ENCODE peak calls at places on chromosomes 2 and 18, in seven cellular contexts. S, F, Z, Q, C, A and J are unnamed samples. For H3K4me1, the result is how much of the 10 kb centered on the place peaks cover.

GRCh38 chr2:199975297-199975895 is 20.0 kb downstream of the MAIP1 start:
- DNase-seq in S (peak), F (no peak), Z (no peak), Q (no peak), C (no peak), A (no peak), J (no peak)

GRCh38 chr2:196836440-196836839 is 27.3 kb upstream of the C2orf66 start:
- DNase-seq in S (peak), F (no peak), Z (no peak), Q (no peak), C (no peak), A (no peak), J (no peak)

GRCh38 chr2:233100192-233100998 is 40.3 kb downstream of the INPP5D start:
- DNase-seq in S (no peak), F (no peak), Z (no peak), Q (no peak), C (no peak), A (no peak), J (no peak)

GRCh38 chr2:69450735-69451416 is 13.6 kb upstream of the NFU1 start:
- DNase-seq in S (no peak), F (no peak), Z (no peak), Q (no peak), C (no peak), A (no peak), J (no peak)

GRCh38 chr2:128624956-128625355 is 306.3 kb upstream of the HS6ST1 start:
- DNase-seq in S (no peak), F (no peak), Z (peak), Q (no peak), C (no peak), A (no peak), J (no peak)

GRCh38 chr2:42127425-42128424 is 41.4 kb upstream of the EML4 start:
- DNase-seq in S (no peak), F (no peak), Z (no peak), Q (no peak), C (no peak), A (no peak), J (no peak)

GRCh38 chr18:57974585-57974984 is 69.4 kb upstream of the NEDD4L start:
- DNase-seq in S (no peak), F (no peak), Z (no peak), Q (no peak), C (no peak), A (no peak), J (no peak)

GRCh38 chr18:2905802-2906521 is 59.2 kb downstream of the EMILIN2 start:
- DNase-seq in S (no peak), F (peak), Z (peak), Q (peak), C (peak), A (peak), J (peak)

GRCh38 chr2:33607137-33607781 is 8.2 kb upstream of the FAM98A start:
- DNase-seq in S (no peak), F (no peak), Z (no peak), Q (no peak), C (no peak), A (no peak), J (no peak)

GRCh38 chr2:160427629-160428424 is 65.8 kb downstream of the RBMS1 start:
- DNase-seq in S (peak), F (no peak), Z (no peak), Q (no peak), C (no peak), A (no peak), J (no peak)

GRCh38 chr2:127422631-127423475 is 4.6 kb downstream of the PROC start:
- DNase-seq in S (no peak), F (no peak), Z (no peak), Q (no peak), C (no peak), A (no peak), J (no peak)

GRCh38 chr2:102027036-102027702 is 35.4 kb downstream of the IL1R2 start:
- DNase-seq in S (peak), F (no peak), Z (no peak), Q (no peak), C (no peak), A (no peak), J (no peak)

GRCh38 chr2:11348209-11348749 is 3.8 kb upstream of the ROCK2 start:
- DNase-seq in S (no peak), F (no peak), Z (peak), Q (no peak), C (no peak), A (no peak), J (peak)

GRCh38 chr18:24727685-24728084 is 267.2 kb downstream of the HRH4 start:
- DNase-seq in S (no peak), F (no peak), Z (no peak), Q (no peak), C (no peak), A (no peak), J (no peak)

GRCh38 chr2:219538488-219539294 is 4.9 kb downstream of the CHPF start:
- DNase-seq in S (peak), F (no peak), Z (no peak), Q (peak), C (no peak), A (no peak), J (no peak)

GRCh38 chr2:133733856-133734255 is 165.6 kb upstream of the NCKAP5 start:
- DNase-seq in S (peak), F (no peak), Z (no peak), Q (no peak), C (no peak), A (no peak), J (no peak)

GRCh38 chr2:191618046-191618788 is 59.7 kb upstream of the NABP1 start:
- DNase-seq in S (no peak), F (no peak), Z (no peak), Q (no peak), C (no peak), A (no peak), J (no peak)

GRCh38 chr18:48724939-48725338 is 186.1 kb downstream of the CTIF start:
- DNase-seq in S (no peak), F (no peak), Z (no peak), Q (no peak), C (no peak), A (no peak), J (no peak)

GRCh38 chr2:121699421-121700328 is 37.0 kb downstream of the NIFK start:
- DNase-seq in S (peak), F (no peak), Z (peak), Q (no peak), C (no peak), A (peak), J (no peak)

GRCh38 chr2:175366814-175367213 is 185.3 kb upstream of the ATP5MC3 start:
- DNase-seq in S (peak), F (no peak), Z (no peak), Q (no peak), C (peak), A (no peak), J (peak)

GRCh38 chr18:64294967-64295366 is 146.1 kb upstream of the LINC00305 start:
- DNase-seq in S (no peak), F (no peak), Z (no peak), Q (no peak), C (no peak), A (no peak), J (no peak)

GRCh38 chr2:203583084-203583695 is 48.1 kb upstream of the RAPH1 start:
- DNase-seq in S (no peak), F (no peak), Z (no peak), Q (no peak), C (no peak), A (no peak), J (no peak)

GRCh38 chr18:13608791-13609552 is 117.4 kb downstream of the FAM210A start:
- DNase-seq in S (no peak), F (no peak), Z (no peak), Q (no peak), C (no peak), A (no peak), J (no peak)

GRCh38 chr2:228023619-228024018 is 152.2 kb downstream of the DAW1 start:
- DNase-seq in S (no peak), F (no peak), Z (no peak), Q (no peak), C (no peak), A (no peak), J (no peak)

GRCh38 chr2:232541195-232541960 is 1.9 kb downstream of the CHRNG start:
- DNase-seq in S (no peak), F (peak), Z (no peak), Q (no peak), C (no peak), A (no peak), J (no peak)

GRCh38 chr2:121489944-121490585 is 40.6 kb upstream of the RNU4ATAC start:
- DNase-seq in S (no peak), F (no peak), Z (no peak), Q (no peak), C (no peak), A (no peak), J (no peak)

GRCh38 chr2:88190808-88191721 is 20.9 kb downstream of the THNSL2 start:
- DNase-seq in S (peak), F (no peak), Z (no peak), Q (no peak), C (peak), A (no peak), J (no peak)

GRCh38 chr2:172456002-172456401 is 28.6 kb downstream of the ITGA6 start:
- DNase-seq in S (no peak), F (no peak), Z (no peak), Q (no peak), C (no peak), A (no peak), J (no peak)

GRCh38 chr18:50817898-50818250 is 1.9 kb downstream of the MRO start:
- DNase-seq in S (peak), F (no peak), Z (no peak), Q (no peak), C (peak), A (no peak), J (no peak)

GRCh38 chr2:10405441-10405840 is 42.7 kb downstream of the ODC1 start:
- DNase-seq in S (peak), F (peak), Z (no peak), Q (no peak), C (no peak), A (peak), J (peak)

GRCh38 chr2:233349005-233349998 is 5.0 kb upstream of the DGKD start:
- DNase-seq in S (peak), F (peak), Z (no peak), Q (peak), C (peak), A (peak), J (no peak)

GRCh38 chr2:159450180-159450579 is 163.7 kb upstream of the WDSUB1 start:
- DNase-seq in S (no peak), F (no peak), Z (no peak), Q (no peak), C (no peak), A (no peak), J (no peak)

GRCh38 chr2:6771539-6772365 is 94.0 kb downstream of the CMPK2 start:
- DNase-seq in S (no peak), F (no peak), Z (no peak), Q (no peak), C (no peak), A (no peak), J (no peak)

GRCh38 chr2:38487852-38488251 is 110.8 kb upstream of the ATL2 start:
- DNase-seq in S (no peak), F (no peak), Z (no peak), Q (no peak), C (no peak), A (no peak), J (no peak)

GRCh38 chr2:128492966-128493811 is 174.5 kb upstream of the HS6ST1 start:
- DNase-seq in S (no peak), F (no peak), Z (peak), Q (no peak), C (no peak), A (no peak), J (peak)

GRCh38 chr2:10911291-10912075 is at the start of gene KCNF1:
- DNase-seq in S (peak), F (no peak), Z (no peak), Q (no peak), C (no peak), A (no peak), J (no peak)

GRCh38 chr2:207766697-207767460 is 2.8 kb downstream of the FZD5 start:
- DNase-seq in S (no peak), F (no peak), Z (peak), Q (peak), C (no peak), A (no peak), J (no peak)

DNA sequence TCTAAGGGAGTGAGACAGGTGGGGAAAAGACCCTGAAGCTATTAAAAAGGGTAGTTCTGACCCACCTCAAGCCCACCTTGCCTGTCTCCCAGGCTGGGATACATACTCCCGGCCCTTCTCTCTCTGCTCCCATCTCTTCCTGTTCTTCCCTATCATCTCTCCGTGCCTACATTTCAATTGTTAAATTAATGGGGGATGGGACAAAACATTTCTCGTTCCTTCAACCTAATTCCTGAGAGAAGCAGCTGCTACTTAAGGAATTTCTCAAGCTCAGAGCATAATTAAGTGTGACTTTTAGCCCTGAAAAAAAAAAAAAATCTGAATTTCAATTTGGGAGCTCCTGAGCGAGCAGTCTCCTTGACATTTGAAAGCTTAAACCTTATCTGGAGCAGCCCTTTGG is 125.5 kb downstream of the B3GNT2 start:
- DNase-seq in S (no peak), F (no peak), Z (no peak), Q (no peak), C (no peak), A (no peak), J (no peak)
- H3K4me3 ChIP-seq in S (no peak), F (no peak), Z (no peak), Q (no peak), C (no peak), A (no peak), J (no peak)

GRCh38 chr2:238304116-238304515 is 15.7 kb upstream of the PER2 start:
- DNase-seq in S (no peak), F (no peak), Z (peak), Q (no peak), C (no peak), A (no peak), J (no peak)

GRCh38 chr2:238305092-238305862 is 15.0 kb upstream of the TRAF3IP1 start:
- DNase-seq in S (no peak), F (no peak), Z (peak), Q (no peak), C (no peak), A (no peak), J (no peak)

GRCh38 chr2:238308177-238308576 is 12.1 kb upstream of the TRAF3IP1 start:
- DNase-seq in S (no peak), F (no peak), Z (peak), Q (no peak), C (no peak), A (no peak), J (no peak)

GRCh38 chr2:238306680-238306998 is 13.7 kb upstream of the TRAF3IP1 start:
- DNase-seq in S (no peak), F (no peak), Z (peak), Q (no peak), C (no peak), A (no peak), J (no peak)

DNA sequence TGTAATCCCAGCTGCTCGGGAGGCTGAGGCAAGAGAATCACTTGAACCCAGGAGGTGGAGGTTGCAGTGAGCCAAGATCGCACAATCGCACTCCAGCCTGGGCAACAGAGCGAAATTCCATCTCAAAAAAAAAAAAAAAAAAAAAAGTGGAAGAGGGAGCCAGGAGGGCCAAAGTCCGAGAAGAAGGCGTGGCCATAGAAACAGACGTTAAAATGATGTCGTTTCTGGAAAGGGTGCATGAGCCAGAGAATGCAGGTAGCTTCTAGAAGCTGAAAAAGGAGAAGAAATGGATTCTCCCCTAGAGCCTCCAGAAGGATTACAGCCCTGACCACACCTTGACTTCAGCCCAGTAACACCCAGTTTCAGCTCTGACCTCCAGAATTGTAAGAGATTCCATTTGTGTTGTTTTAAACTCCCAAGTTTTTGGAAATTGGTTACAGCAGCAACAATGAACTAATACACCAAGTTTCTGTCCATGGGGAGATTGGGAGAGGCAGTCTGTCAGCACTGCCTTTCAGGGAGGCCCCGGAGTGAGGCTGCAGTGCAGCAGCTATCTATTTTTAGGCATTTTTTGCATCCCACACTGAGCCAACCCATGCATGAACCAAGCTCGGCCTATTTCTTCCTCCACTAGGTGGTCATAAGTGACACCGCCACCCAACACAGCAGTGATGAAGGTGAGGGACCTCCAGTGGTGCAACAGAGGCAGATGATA is 14.2 kb upstream of the TRAF3IP1 start:
- DNase-seq in S (no peak), F (no peak), Z (peak), Q (no peak), C (no peak), A (no peak), J (no peak)
- TF ChIP-seq CTCF in S (no peak), F (no peak), Z (no peak), Q (no peak), C (no peak), A (no peak), J (no peak)

DNA sequence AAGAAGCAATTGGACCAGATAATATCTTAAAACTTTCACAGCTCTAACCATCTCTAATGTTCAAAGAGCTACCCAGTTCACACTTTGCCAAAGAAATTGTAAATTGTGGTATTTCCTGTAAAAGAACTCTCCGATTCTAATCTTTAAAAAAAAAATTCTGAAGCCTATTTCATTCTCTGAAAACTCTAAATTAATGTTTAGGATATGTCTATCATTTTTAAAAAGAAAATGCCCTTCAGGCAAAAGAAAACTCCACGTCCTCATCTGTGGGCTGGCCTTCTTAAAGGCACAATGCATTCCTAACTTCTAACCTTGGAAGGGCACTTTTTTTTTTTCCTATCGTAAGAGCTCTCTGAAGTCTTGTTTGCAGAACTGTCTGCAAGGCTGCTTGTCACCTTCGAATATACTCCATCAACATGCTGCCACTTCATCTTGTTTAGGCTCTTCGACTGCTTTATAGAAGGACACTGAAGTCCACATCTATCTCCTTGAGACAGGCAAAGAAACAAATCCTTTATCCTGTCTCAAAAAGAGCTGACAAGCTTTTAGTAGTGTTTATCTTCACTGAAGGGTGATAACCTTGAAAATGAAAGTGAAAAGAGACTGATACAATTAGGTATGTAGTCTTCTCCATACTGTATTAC is 124.3 kb upstream of the SLC39A10 start:
- DNase-seq in S (peak), F (no peak), Z (no peak), Q (no peak), C (no peak), A (no peak), J (no peak)
- H3K4me1 ChIP-seq in S (under half), F (under half), Z (under half), Q (under half), C (under half), A (under half), J (under half)

DNA sequence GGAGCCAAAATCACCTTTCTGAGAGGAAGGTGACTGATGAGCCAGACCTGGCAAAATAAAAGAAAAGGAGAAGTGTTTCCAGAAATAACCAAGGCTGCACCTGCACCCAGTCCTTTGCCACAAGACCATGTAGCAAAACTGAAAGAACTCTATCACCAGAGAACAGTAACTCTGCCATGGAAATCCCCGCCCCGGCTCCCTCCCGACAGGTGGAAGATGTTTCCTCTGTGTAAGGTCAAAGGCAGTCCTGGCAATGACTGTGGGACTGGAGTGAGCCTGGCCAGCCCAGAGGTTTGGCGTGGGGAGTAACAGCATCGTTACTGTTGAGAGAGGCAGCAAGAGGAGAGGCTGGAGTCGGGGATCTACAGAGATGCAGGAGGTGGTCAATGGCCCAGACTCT is 42.3 kb downstream of the SPRED2 start:
- DNase-seq in S (no peak), F (peak), Z (no peak), Q (no peak), C (no peak), A (no peak), J (no peak)
- H3K4me3 ChIP-seq in S (no peak), F (no peak), Z (no peak), Q (no peak), C (no peak), A (no peak), J (no peak)

DNA sequence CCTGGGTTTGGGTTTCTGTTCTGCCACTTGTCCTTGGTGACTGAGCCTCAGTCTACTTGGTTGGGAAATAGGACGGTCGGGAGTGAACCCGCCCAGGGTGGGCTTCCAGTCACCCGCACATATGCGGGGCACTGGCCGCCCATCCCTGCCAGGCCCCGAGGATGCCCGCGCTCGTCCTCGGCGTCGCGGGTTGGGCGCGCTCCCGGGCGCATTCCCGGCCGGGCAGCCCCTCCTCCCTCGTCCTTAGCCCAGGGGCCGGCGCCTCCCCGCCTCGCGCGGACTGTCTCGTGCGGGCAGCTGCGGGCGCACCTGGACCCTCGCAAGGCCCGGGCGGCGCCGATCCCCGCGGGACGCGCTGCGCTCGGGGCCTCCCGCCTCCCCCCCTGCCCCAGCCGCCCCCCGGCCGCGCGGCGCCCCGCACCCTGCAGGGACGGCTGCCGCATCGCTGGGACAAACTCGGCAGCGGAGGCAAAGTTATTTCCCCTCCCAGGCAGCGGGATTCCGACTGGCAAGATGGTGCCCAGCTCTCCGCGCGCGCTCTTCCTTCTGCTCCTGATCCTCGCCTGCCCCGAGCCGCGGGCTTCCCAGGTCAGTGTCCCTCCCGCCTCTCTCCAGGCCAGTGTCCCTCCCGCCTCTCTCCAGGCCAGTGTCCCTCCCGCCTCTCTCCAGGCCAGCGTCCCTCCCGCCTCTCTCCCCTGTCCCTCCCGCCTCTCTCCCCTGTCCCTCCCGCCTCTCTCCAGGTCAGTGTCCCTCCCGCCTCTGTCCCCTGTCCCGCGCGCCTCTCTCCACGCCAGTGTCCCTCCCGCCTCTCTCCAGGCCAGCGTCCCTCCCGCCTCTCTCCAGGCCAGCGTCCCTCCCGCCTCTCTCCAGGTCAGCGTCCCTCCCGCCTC is at the start of gene FBLN7:
- DNase-seq in S (no peak), F (no peak), Z (no peak), Q (no peak), C (no peak), A (no peak), J (no peak)
- TF ChIP-seq CTCF in S (no peak), F (no peak), Z (no peak), Q (no peak), C (no peak), A (no peak), J (no peak)

GRCh38 chr2:12719400-12720104 is 2.8 kb downstream of the TRIB2 start:
- DNase-seq in S (peak), F (no peak), Z (no peak), Q (no peak), C (no peak), A (no peak), J (no peak)
- H3K4me1 ChIP-seq in S (under half), F (under half), Z (half or more), Q (under half), C (under half), A (half or more), J (under half)